ENCODE peak calls at places on chromosome 1, in nine cellular contexts. M, O, R, K, S, F, N, X and U are unnamed samples.

GRCh38 chr1:229986737-229987364 is 80.2 kb upstream of the GALNT2 start:
- DNase-seq in X (no peak), R (no peak), F (no peak), M (no peak), S (no peak), K (no peak), N (no peak), O (no peak), U (no peak)

GRCh38 chr1:87421809-87422208 is 93.1 kb downstream of the LMO4 start:
- DNase-seq in X (no peak), R (no peak), S (no peak), F (no peak), N (no peak), K (no peak), O (no peak), M (no peak), U (no peak)

GRCh38 chr1:79849388-79849787 is 842.9 kb upstream of the ADGRL4 start:
- DNase-seq in S (no peak), R (no peak), O (no peak), M (no peak), X (no peak), K (no peak), F (no peak), N (no peak), U (no peak)

GRCh38 chr1:86582161-86582560 is 35.3 kb downstream of the CLCA4 start:
- DNase-seq in R (no peak), F (no peak), O (no peak), X (no peak), S (no peak), K (no peak), N (no peak), M (no peak), U (no peak)

GRCh38 chr1:32194984-32195383 is 5.4 kb upstream of the CCDC28B start:
- DNase-seq in N (no peak), M (no peak), K (no peak), S (no peak), X (no peak), R (no peak), O (no peak), F (no peak), U (no peak)

GRCh38 chr1:227805606-227806197 is 9.8 kb upstream of the PRSS38 start:
- DNase-seq in N (peak), K (peak), F (peak), M (no peak), O (no peak), X (no peak), R (no peak), S (peak), U (no peak)

GRCh38 chr1:3768811-3769390 is 3.6 kb upstream of the SMIM1 start:
- DNase-seq in M (no peak), S (no peak), N (no peak), K (no peak), X (no peak), R (no peak), F (no peak), O (no peak), U (no peak)

GRCh38 chr1:103106426-103107321 is 1.6 kb downstream of the COL11A1 start:
- DNase-seq in S (peak), F (peak), O (peak), N (peak), K (peak), R (no peak), X (no peak), M (no peak), U (peak)

GRCh38 chr1:226549094-226549936 is 751 bp downstream of the STUM start:
- DNase-seq in O (peak), M (no peak), K (no peak), F (no peak), N (peak), R (no peak), S (no peak), X (no peak), U (no peak)

GRCh38 chr1:221274373-221274772 is 395.1 kb downstream of the HLX start:
- DNase-seq in F (no peak), X (no peak), S (no peak), M (no peak), O (no peak), R (no peak), K (no peak), N (no peak), U (no peak)

GRCh38 chr1:115282825-115283224 is 55.2 kb downstream of the NGF start:
- DNase-seq in R (no peak), O (peak), S (no peak), X (no peak), F (no peak), N (no peak), K (no peak), M (no peak), U (no peak)

GRCh38 chr1:169309178-169310166 is 58.1 kb downstream of the NME7 start:
- DNase-seq in R (no peak), K (no peak), M (no peak), N (no peak), F (no peak), O (no peak), X (no peak), S (no peak), U (no peak)

GRCh38 chr1:22903113-22903512 is 69.6 kb downstream of the LACTBL1 start:
- DNase-seq in S (peak), R (no peak), F (no peak), O (no peak), X (no peak), M (no peak), N (peak), K (peak), U (no peak)

GRCh38 chr1:160519542-160520435 is 3.3 kb downstream of the SLAMF6 start:
- DNase-seq in S (no peak), N (no peak), X (no peak), F (no peak), R (no peak), O (no peak), M (no peak), K (peak), U (no peak)

GRCh38 chr1:67194209-67194863 is 28.1 kb downstream of the IL23R start:
- DNase-seq in K (no peak), R (no peak), N (no peak), F (no peak), O (no peak), X (no peak), M (no peak), S (no peak), U (no peak)

GRCh38 chr1:167642501-167642826 is 12.4 kb downstream of the RCSD1 start:
- DNase-seq in R (no peak), M (no peak), F (no peak), K (no peak), O (no peak), X (no peak), S (no peak), N (no peak), U (no peak)